ENCODE peak calls at places on chromosomes 3 and 15, in four cellular contexts. One of them, this sample, is unnamed.

GRCh38 chr3:117632191-117632590 is 922.6 kb downstream of the TUSC7 start:
- DNase-seq in mammary epithelial cell: no peak
- DNase-seq in PC-3: no peak
- DNase-seq in fibroblast of lung: no peak
- DNase-seq in this sample: no peak

GRCh38 chr15:75483106-75483505 is 31.6 kb upstream of the SIN3A start:
- DNase-seq in mammary epithelial cell: no peak
- DNase-seq in PC-3: no peak
- DNase-seq in fibroblast of lung: no peak
- DNase-seq in this sample: no peak

GRCh38 chr15:66775127-66776105 is 73.4 kb downstream of the SMAD6 start:
- DNase-seq in mammary epithelial cell: no peak
- DNase-seq in PC-3: no peak
- DNase-seq in fibroblast of lung: peak
- DNase-seq in this sample: peak

GRCh38 chr3:181868576-181868975 is 156.9 kb downstream of the SOX2 start:
- DNase-seq in mammary epithelial cell: no peak
- DNase-seq in PC-3: no peak
- DNase-seq in fibroblast of lung: no peak
- DNase-seq in this sample: no peak

GRCh38 chr3:45612918-45613602 is 18.5 kb downstream of the LIMD1 start:
- DNase-seq in mammary epithelial cell: peak
- DNase-seq in PC-3: peak
- DNase-seq in fibroblast of lung: peak
- DNase-seq in this sample: no peak

GRCh38 chr3:66991478-66991877 is 6.6 kb upstream of the KBTBD8 start:
- DNase-seq in mammary epithelial cell: peak
- DNase-seq in PC-3: peak
- DNase-seq in fibroblast of lung: peak
- DNase-seq in this sample: no peak

GRCh38 chr3:105944721-105945120 is 75.9 kb upstream of the CBLB start:
- DNase-seq in mammary epithelial cell: peak
- DNase-seq in PC-3: peak
- DNase-seq in fibroblast of lung: peak
- DNase-seq in this sample: peak

GRCh38 chr3:190094201-190094718 is 26.4 kb downstream of the P3H2 start:
- DNase-seq in mammary epithelial cell: peak
- DNase-seq in PC-3: no peak
- DNase-seq in fibroblast of lung: peak
- DNase-seq in this sample: peak

GRCh38 chr3:189108735-189109134 is 63.0 kb upstream of the TPRG1 start:
- DNase-seq in mammary epithelial cell: no peak
- DNase-seq in PC-3: no peak
- DNase-seq in fibroblast of lung: no peak
- DNase-seq in this sample: no peak

GRCh38 chr15:83733206-83733605 is 79.3 kb downstream of the ADAMTSL3 start:
- DNase-seq in mammary epithelial cell: peak
- DNase-seq in PC-3: peak
- DNase-seq in fibroblast of lung: peak
- DNase-seq in this sample: no peak

GRCh38 chr3:47339951-47340350 is 40.9 kb upstream of the PTPN23 start:
- DNase-seq in mammary epithelial cell: no peak
- DNase-seq in PC-3: no peak
- DNase-seq in fibroblast of lung: no peak
- DNase-seq in this sample: no peak

GRCh38 chr3:170476291-170476690 is 57.6 kb downstream of the CLDN11 start:
- DNase-seq in mammary epithelial cell: peak
- DNase-seq in PC-3: peak
- DNase-seq in fibroblast of lung: peak
- DNase-seq in this sample: no peak

GRCh38 chr15:77144492-77145070 is 73.7 kb upstream of the TSPAN3 start:
- DNase-seq in mammary epithelial cell: peak
- DNase-seq in PC-3: peak
- DNase-seq in fibroblast of lung: peak
- DNase-seq in this sample: peak

GRCh38 chr3:88960019-88960418 is 147.4 kb upstream of the EPHA3 start:
- DNase-seq in mammary epithelial cell: no peak
- DNase-seq in PC-3: peak
- DNase-seq in fibroblast of lung: no peak
- DNase-seq in this sample: no peak

GRCh38 chr3:107366766-107367165 is 10.5 kb upstream of the CCDC54 start:
- DNase-seq in mammary epithelial cell: no peak
- DNase-seq in PC-3: peak
- DNase-seq in fibroblast of lung: peak
- DNase-seq in this sample: no peak

GRCh38 chr15:56927816-56928215 is 9.4 kb downstream of the TCF12 start:
- DNase-seq in mammary epithelial cell: no peak
- DNase-seq in PC-3: no peak
- DNase-seq in fibroblast of lung: peak
- DNase-seq in this sample: peak

GRCh38 chr3:72311425-72311824 is 526.5 kb upstream of the PROK2 start:
- DNase-seq in mammary epithelial cell: no peak
- DNase-seq in PC-3: no peak
- DNase-seq in fibroblast of lung: no peak
- DNase-seq in this sample: no peak

GRCh38 chr15:77457619-77458265 is 37.1 kb downstream of the HMG20A start:
- DNase-seq in mammary epithelial cell: peak
- DNase-seq in PC-3: peak
- DNase-seq in fibroblast of lung: peak
- DNase-seq in this sample: no peak

GRCh38 chr3:66615643-66616301 is 115.0 kb upstream of the LRIG1 start:
- DNase-seq in mammary epithelial cell: no peak
- DNase-seq in PC-3: no peak
- DNase-seq in fibroblast of lung: no peak
- DNase-seq in this sample: no peak

GRCh38 chr15:85589873-85590272 is 204.9 kb downstream of the KLHL25 start:
- DNase-seq in mammary epithelial cell: peak
- DNase-seq in PC-3: peak
- DNase-seq in fibroblast of lung: peak
- DNase-seq in this sample: no peak

GRCh38 chr3:58581328-58582091 is 4.3 kb upstream of the FAM107A start:
- DNase-seq in mammary epithelial cell: no peak
- DNase-seq in PC-3: no peak
- DNase-seq in fibroblast of lung: no peak
- DNase-seq in this sample: no peak
- H3K4me2 ChIP-seq in mammary epithelial cell: no peak
- H3K4me2 ChIP-seq in PC-3: no peak
- H3K4me2 ChIP-seq in fibroblast of lung: no peak
- H3K4me2 ChIP-seq in this sample: no peak

GRCh38 chr15:78991879-78992278 is 47.0 kb upstream of the CTSH start:
- DNase-seq in mammary epithelial cell: no peak
- DNase-seq in PC-3: no peak
- DNase-seq in fibroblast of lung: no peak
- DNase-seq in this sample: peak

GRCh38 chr15:78991476-78991875 is 46.6 kb upstream of the CTSH start:
- DNase-seq in mammary epithelial cell: no peak
- DNase-seq in PC-3: no peak
- DNase-seq in fibroblast of lung: peak
- DNase-seq in this sample: peak

GRCh38 chr15:78993931-78994530 is 49.2 kb upstream of the CTSH start:
- DNase-seq in mammary epithelial cell: no peak
- DNase-seq in PC-3: no peak
- DNase-seq in fibroblast of lung: no peak
- DNase-seq in this sample: peak

GRCh38 chr15:78992416-78993256 is 47.8 kb upstream of the CTSH start:
- DNase-seq in mammary epithelial cell: no peak
- DNase-seq in PC-3: no peak
- DNase-seq in fibroblast of lung: no peak
- DNase-seq in this sample: peak

DNA sequence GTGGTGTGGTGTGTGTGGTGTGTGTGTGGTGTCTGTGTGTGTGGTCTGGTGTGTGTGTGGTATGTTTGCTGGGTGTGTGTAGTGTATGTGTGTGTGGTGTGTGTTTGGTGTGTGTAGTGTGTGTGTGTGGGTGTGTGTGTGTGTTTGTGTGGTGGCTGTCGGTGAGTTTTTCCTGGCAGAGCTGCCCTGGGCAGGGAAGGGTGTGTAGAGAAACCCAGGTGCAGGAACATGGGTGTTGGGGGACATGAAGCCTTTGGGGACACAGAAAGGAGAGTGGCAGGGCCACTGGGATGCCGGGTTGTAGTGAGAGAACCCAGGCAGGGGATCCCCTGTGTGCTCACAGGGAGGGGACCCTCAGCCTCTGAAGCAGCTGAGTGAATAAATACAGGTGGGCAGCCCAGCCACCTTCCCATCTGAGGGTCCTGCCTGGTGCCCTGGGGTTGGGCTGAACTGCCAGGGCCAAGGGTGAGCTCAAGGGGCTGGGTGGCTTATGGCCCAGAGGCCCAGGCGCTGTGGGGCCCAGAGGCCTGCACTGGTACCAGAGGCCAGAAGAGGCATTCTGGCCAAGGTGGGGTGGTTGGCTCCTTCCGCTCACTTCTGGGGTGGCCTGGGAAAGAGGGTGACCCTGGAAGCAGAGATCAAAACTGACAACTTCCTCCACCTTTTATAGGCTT is 48.5 kb upstream of the CTSH start:
- DNase-seq in mammary epithelial cell: no peak
- DNase-seq in PC-3: no peak
- DNase-seq in fibroblast of lung: no peak
- DNase-seq in this sample: peak
- H3K4me2 ChIP-seq in mammary epithelial cell: no peak
- H3K4me2 ChIP-seq in PC-3: no peak
- H3K4me2 ChIP-seq in fibroblast of lung: no peak
- H3K4me2 ChIP-seq in this sample: no peak

DNA sequence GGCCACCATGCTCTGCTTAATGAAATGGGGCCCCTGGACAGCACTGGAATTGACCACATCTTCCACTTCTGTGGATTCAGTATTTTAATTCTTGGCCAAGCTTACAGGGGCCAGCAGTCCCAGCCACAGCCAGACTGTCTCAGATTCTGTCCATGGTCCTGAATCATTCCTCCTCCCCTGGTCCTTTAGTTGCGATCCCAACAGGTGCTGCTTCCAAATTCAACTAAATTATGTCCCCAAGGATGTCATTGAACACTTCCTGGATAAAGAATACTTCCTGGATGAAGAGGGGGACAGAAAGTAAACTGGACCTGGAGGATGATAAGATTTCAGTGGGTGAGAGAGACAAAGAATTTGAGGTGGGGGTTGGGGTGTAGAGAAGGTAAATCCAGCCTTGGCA is 111.1 kb upstream of the FOXB1 start:
- DNase-seq in mammary epithelial cell: peak
- DNase-seq in PC-3: peak
- DNase-seq in fibroblast of lung: peak
- DNase-seq in this sample: no peak
- H3K4me2 ChIP-seq in mammary epithelial cell: no peak
- H3K4me2 ChIP-seq in PC-3: no peak
- H3K4me2 ChIP-seq in fibroblast of lung: no peak
- H3K4me2 ChIP-seq in this sample: no peak

DNA sequence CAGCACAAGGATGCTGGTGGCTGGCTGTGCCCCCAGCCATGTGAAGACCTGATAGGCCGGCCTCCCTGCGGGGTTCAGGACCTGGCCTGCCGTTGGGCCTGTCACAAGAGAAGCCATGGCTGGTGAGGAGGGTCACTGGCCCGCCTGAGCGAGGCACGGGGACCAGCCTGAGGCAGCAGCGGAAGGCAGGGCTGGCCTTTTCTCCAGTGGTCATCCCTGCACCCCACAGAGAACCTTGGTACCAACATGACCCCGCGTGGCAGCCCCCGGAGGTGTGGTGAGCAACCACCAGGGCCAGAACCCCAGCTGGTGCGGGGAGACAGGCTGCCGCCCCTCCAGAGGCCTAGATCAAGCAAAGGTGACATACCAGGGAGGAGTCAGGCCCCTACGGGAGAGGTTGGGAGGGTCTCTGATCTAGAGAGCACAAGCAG is 134.1 kb upstream of the MEF2A start:
- DNase-seq in mammary epithelial cell: no peak
- DNase-seq in PC-3: no peak
- DNase-seq in fibroblast of lung: no peak
- DNase-seq in this sample: no peak
- H3K4me2 ChIP-seq in mammary epithelial cell: no peak
- H3K4me2 ChIP-seq in PC-3: no peak
- H3K4me2 ChIP-seq in fibroblast of lung: no peak
- H3K4me2 ChIP-seq in this sample: no peak

DNA sequence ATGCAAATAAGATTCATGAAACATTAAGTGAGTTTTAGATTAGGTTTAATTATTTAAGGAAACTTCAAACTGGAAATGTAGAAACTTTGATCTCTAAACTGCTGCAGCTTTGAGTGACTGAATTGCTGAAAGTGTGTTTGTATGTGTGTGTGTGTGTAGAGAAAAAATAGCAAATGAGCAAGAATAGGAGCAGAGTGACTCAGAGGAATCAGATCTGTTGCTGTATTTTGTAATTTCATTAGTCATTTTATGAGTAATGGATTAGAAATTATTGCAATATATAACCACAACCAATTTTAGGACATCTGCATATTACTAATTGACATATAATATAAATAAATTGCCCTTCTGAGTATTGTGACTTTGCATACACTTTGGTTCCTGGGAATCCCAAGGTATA is 52.8 kb upstream of the SLC9A9 start:
- DNase-seq in mammary epithelial cell: peak
- DNase-seq in PC-3: peak
- DNase-seq in fibroblast of lung: peak
- DNase-seq in this sample: peak
- H3K4me2 ChIP-seq in mammary epithelial cell: peak
- H3K4me2 ChIP-seq in PC-3: peak
- H3K4me2 ChIP-seq in fibroblast of lung: peak
- H3K4me2 ChIP-seq in this sample: peak

GRCh38 chr3:39260957-39261356 is 18.9 kb downstream of the CX3CR1 start:
- DNase-seq in mammary epithelial cell: peak
- DNase-seq in PC-3: peak
- DNase-seq in fibroblast of lung: peak
- DNase-seq in this sample: peak
- H3K4me2 ChIP-seq in mammary epithelial cell: peak
- H3K4me2 ChIP-seq in PC-3: no peak
- H3K4me2 ChIP-seq in fibroblast of lung: no peak
- H3K4me2 ChIP-seq in this sample: peak

GRCh38 chr3:53003320-53003719 is 42.6 kb downstream of the SFMBT1 start:
- DNase-seq in mammary epithelial cell: no peak
- DNase-seq in PC-3: no peak
- DNase-seq in fibroblast of lung: no peak
- DNase-seq in this sample: no peak

DNA sequence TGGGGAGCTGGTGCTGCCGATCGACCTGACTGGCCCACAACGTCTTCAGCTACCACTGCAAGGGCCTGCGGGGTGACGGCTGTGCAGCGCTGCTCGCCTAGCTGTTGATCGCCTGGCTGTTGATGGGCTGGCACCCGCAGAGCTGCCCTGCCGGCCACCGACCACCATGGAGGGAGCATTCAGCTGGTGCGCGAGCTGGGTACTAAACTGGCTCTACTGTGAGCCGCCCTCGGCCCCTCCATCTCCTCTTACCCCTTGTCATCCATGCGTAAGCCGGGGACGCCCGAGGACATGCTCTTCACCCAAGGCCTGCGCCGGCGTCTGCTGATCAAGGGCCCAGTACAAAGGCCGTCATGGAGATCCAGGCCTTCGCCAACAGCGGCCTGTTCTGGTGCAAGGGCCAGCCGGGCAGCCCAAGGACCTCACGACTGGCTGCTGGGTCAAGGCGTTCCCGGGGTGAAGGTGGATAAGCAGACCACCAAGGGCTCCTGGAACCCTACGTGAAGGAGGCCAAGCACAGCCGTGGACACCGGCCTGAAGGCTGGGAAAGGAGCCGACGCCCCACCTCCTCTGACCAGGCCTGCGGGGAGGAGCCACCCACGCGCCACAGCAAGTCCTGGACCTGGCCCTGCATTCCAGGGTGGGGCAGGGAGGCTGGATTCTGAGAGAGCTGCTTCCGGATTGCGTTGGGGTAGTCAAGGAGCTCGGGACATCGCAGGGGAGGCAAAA is 46.9 kb downstream of the SFMBT1 start:
- DNase-seq in mammary epithelial cell: peak
- DNase-seq in PC-3: no peak
- DNase-seq in fibroblast of lung: no peak
- DNase-seq in this sample: peak
- H3K4me2 ChIP-seq in mammary epithelial cell: peak
- H3K4me2 ChIP-seq in PC-3: no peak
- H3K4me2 ChIP-seq in fibroblast of lung: no peak
- H3K4me2 ChIP-seq in this sample: no peak